ENCODE peak calls at places on chromosomes 1 and 21, in nine cellular contexts. E, C, J, I, M, L, D, O and F are unnamed samples.
A peak's percentile ranks its signal among the peaks of the same experiment; 100 is the strongest.

GRCh38 chr21:29557200-29557599 is 258.5 kb downstream of the BACH1 start:
- DNase-seq in M (no peak), J (no peak), D (no peak), E (no peak), L (no peak), O (no peak), I (no peak), C (peak; percentile 6), F (no peak)

GRCh38 chr1:185869590-185869989 is 135.4 kb downstream of the HMCN1 start:
- DNase-seq in L (no peak), E (no peak), M (no peak), I (no peak), C (no peak), D (no peak), J (no peak), O (no peak), F (no peak)

GRCh38 chr21:45551816-45552695 is 9.8 kb upstream of the SLC19A1 start:
- DNase-seq in E (peak; percentile 44), L (no peak), D (no peak), I (no peak), O (peak; percentile 12), J (no peak), C (no peak), M (no peak), F (no peak)

GRCh38 chr1:112935474-112936289 is 20.3 kb downstream of the SLC16A1 start:
- DNase-seq in D (peak; percentile 48), I (no peak), J (no peak), C (peak; percentile 81), E (no peak), O (no peak), L (no peak), M (no peak), F (no peak)

GRCh38 chr21:41610042-41610839 is 102.3 kb upstream of the TMPRSS2 start:
- DNase-seq in D (no peak), J (peak; percentile 66), O (peak; percentile 63), E (peak; percentile 67), L (peak; percentile 82), M (peak; percentile 51), C (peak; percentile 42), I (no peak), F (peak; percentile 61)

GRCh38 chr1:205061665-205062069 is 18.7 kb downstream of the CNTN2 start:
- DNase-seq in I (peak; percentile 75), L (peak; percentile 89), J (peak; percentile 84), M (peak; percentile 86), C (peak; percentile 48), O (peak; percentile 78), D (no peak), E (peak; percentile 80), F (peak; percentile 82)

GRCh38 chr21:9730866-9731265 is 790.5 kb upstream of the TPTE start:
- DNase-seq in I (no peak), D (no peak), L (no peak), E (no peak), J (no peak), O (no peak), M (no peak), C (no peak), F (no peak)

GRCh38 chr1:203286161-203286984 is 18.9 kb upstream of the BTG2 start:
- DNase-seq in O (no peak), C (no peak), D (no peak), M (no peak), E (no peak), L (peak; percentile 49), I (no peak), J (no peak), F (no peak)

GRCh38 chr1:82540006-82540405 is 739.3 kb downstream of the ADGRL2 start:
- DNase-seq in I (no peak), D (no peak), M (no peak), O (no peak), J (no peak), C (no peak), E (no peak), L (no peak), F (no peak)